ENCODE peak calls at places on chromosomes 2 and 18, in five cellular contexts. One of them, this sample, is unnamed.

GRCh38 chr2:10469955-10470568 is 21.9 kb upstream of the ODC1 start:
- DNase-seq in pancreas: peak
- DNase-seq in GM12878: no peak
- DNase-seq in effector memory CD4-positive, alpha-beta T cell: no peak
- DNase-seq in spleen: peak
- DNase-seq in this sample: peak

GRCh38 chr2:240946046-240946445 is 39.9 kb downstream of the CROCC2 start:
- DNase-seq in spleen: peak
- DNase-seq in GM12878: no peak
- DNase-seq in effector memory CD4-positive, alpha-beta T cell: no peak
- DNase-seq in pancreas: no peak
- DNase-seq in this sample: peak

GRCh38 chr2:55962910-55963309 is 39.3 kb upstream of the EFEMP1 start:
- DNase-seq in spleen: no peak
- DNase-seq in pancreas: no peak
- DNase-seq in GM12878: no peak
- DNase-seq in effector memory CD4-positive, alpha-beta T cell: no peak
- DNase-seq in this sample: no peak

GRCh38 chr2:176490061-176490861 is 221.0 kb downstream of the MTX2 start:
- DNase-seq in pancreas: peak
- DNase-seq in GM12878: no peak
- DNase-seq in spleen: no peak
- DNase-seq in effector memory CD4-positive, alpha-beta T cell: no peak
- DNase-seq in this sample: peak

GRCh38 chr18:4172491-4172890 is 282.6 kb downstream of the DLGAP1 start:
- DNase-seq in spleen: no peak
- DNase-seq in GM12878: no peak
- DNase-seq in pancreas: no peak
- DNase-seq in effector memory CD4-positive, alpha-beta T cell: no peak
- DNase-seq in this sample: no peak

GRCh38 chr2:85796549-85797262 is 42.9 kb downstream of the ATOH8 start:
- DNase-seq in pancreas: peak
- DNase-seq in spleen: peak
- DNase-seq in GM12878: no peak
- DNase-seq in effector memory CD4-positive, alpha-beta T cell: no peak
- DNase-seq in this sample: no peak

GRCh38 chr18:24494586-24494985 is 34.1 kb downstream of the HRH4 start:
- DNase-seq in effector memory CD4-positive, alpha-beta T cell: no peak
- DNase-seq in spleen: no peak
- DNase-seq in pancreas: no peak
- DNase-seq in GM12878: no peak
- DNase-seq in this sample: no peak

GRCh38 chr2:30702694-30703093 is 104.6 kb downstream of the CAPN13 start:
- DNase-seq in effector memory CD4-positive, alpha-beta T cell: no peak
- DNase-seq in pancreas: no peak
- DNase-seq in spleen: no peak
- DNase-seq in GM12878: no peak
- DNase-seq in this sample: no peak

GRCh38 chr2:166539340-166540162 is 45.5 kb upstream of the SCN7A start:
- DNase-seq in pancreas: no peak
- DNase-seq in GM12878: peak
- DNase-seq in effector memory CD4-positive, alpha-beta T cell: no peak
- DNase-seq in spleen: no peak
- DNase-seq in this sample: no peak

GRCh38 chr2:237732070-237732469 is 66.5 kb upstream of the RBM44 start:
- DNase-seq in spleen: no peak
- DNase-seq in pancreas: no peak
- DNase-seq in effector memory CD4-positive, alpha-beta T cell: no peak
- DNase-seq in GM12878: no peak
- DNase-seq in this sample: no peak

GRCh38 chr2:199216253-199216652 is 241.5 kb downstream of the SATB2 start:
- DNase-seq in spleen: no peak
- DNase-seq in effector memory CD4-positive, alpha-beta T cell: no peak
- DNase-seq in GM12878: no peak
- DNase-seq in pancreas: no peak
- DNase-seq in this sample: no peak

DNA sequence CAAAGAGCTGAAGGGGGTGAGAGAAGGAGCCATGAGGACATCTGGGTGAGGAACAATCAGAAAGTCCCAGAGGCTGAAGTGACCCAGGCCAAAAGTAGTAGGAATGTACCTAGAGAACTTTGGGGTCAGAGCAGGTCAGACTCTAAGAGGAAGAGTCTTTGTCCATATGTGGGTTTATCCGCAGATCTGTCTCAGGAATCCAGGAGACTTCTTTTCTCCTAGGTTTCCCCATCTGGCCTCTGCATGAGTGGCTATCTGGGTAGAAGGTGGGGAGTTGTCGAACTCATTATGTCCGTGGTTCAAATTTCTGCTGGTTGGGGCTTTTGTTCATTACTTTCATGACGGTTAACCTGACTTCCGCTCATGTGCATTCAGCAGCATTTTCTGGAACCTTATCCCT is 1.8 kb downstream of the LIPG start:
- DNase-seq in spleen: no peak
- DNase-seq in pancreas: no peak
- DNase-seq in effector memory CD4-positive, alpha-beta T cell: no peak
- DNase-seq in GM12878: no peak
- DNase-seq in this sample: no peak
- H3K4me3 ChIP-seq in spleen: no peak
- H3K4me3 ChIP-seq in pancreas: no peak
- H3K4me3 ChIP-seq in effector memory CD4-positive, alpha-beta T cell: no peak
- H3K4me3 ChIP-seq in GM12878: no peak
- H3K4me3 ChIP-seq in this sample: peak

GRCh38 chr2:54924121-54924520 is 126.1 kb downstream of the RTN4 start:
- DNase-seq in effector memory CD4-positive, alpha-beta T cell: no peak
- DNase-seq in GM12878: no peak
- DNase-seq in pancreas: no peak
- DNase-seq in spleen: no peak
- DNase-seq in this sample: no peak

GRCh38 chr2:54928719-54929118 is 121.5 kb downstream of the RTN4 start:
- DNase-seq in effector memory CD4-positive, alpha-beta T cell: no peak
- DNase-seq in spleen: no peak
- DNase-seq in GM12878: no peak
- DNase-seq in pancreas: no peak
- DNase-seq in this sample: no peak

GRCh38 chr2:54927751-54928615 is 122.3 kb downstream of the RTN4 start:
- DNase-seq in GM12878: no peak
- DNase-seq in effector memory CD4-positive, alpha-beta T cell: no peak
- DNase-seq in pancreas: no peak
- DNase-seq in spleen: no peak
- DNase-seq in this sample: no peak

GRCh38 chr2:54925022-54925421 is 125.2 kb downstream of the RTN4 start:
- DNase-seq in pancreas: no peak
- DNase-seq in GM12878: no peak
- DNase-seq in spleen: no peak
- DNase-seq in effector memory CD4-positive, alpha-beta T cell: no peak
- DNase-seq in this sample: no peak

GRCh38 chr2:54927085-54927750 is 123.0 kb downstream of the RTN4 start:
- DNase-seq in GM12878: no peak
- DNase-seq in pancreas: no peak
- DNase-seq in spleen: no peak
- DNase-seq in effector memory CD4-positive, alpha-beta T cell: no peak
- DNase-seq in this sample: no peak
- H3K4me3 ChIP-seq in GM12878: no peak
- H3K4me3 ChIP-seq in pancreas: no peak
- H3K4me3 ChIP-seq in spleen: no peak
- H3K4me3 ChIP-seq in effector memory CD4-positive, alpha-beta T cell: no peak
- H3K4me3 ChIP-seq in this sample: no peak

GRCh38 chr2:224027070-224027469 is 12.0 kb downstream of the SERPINE2 start:
- DNase-seq in spleen: no peak
- DNase-seq in GM12878: no peak
- DNase-seq in effector memory CD4-positive, alpha-beta T cell: no peak
- DNase-seq in pancreas: no peak
- DNase-seq in this sample: no peak

GRCh38 chr2:224027912-224028311 is 11.2 kb downstream of the SERPINE2 start:
- DNase-seq in spleen: no peak
- DNase-seq in effector memory CD4-positive, alpha-beta T cell: no peak
- DNase-seq in GM12878: no peak
- DNase-seq in pancreas: no peak
- DNase-seq in this sample: no peak

GRCh38 chr2:224024270-224024669 is 14.8 kb downstream of the SERPINE2 start:
- DNase-seq in GM12878: no peak
- DNase-seq in effector memory CD4-positive, alpha-beta T cell: no peak
- DNase-seq in pancreas: no peak
- DNase-seq in spleen: no peak
- DNase-seq in this sample: no peak

GRCh38 chr2:224023188-224023587 is 15.9 kb downstream of the SERPINE2 start:
- DNase-seq in pancreas: no peak
- DNase-seq in GM12878: no peak
- DNase-seq in effector memory CD4-positive, alpha-beta T cell: no peak
- DNase-seq in spleen: no peak
- DNase-seq in this sample: no peak

GRCh38 chr2:224025874-224026273 is 13.2 kb downstream of the SERPINE2 start:
- DNase-seq in spleen: no peak
- DNase-seq in GM12878: peak
- DNase-seq in pancreas: no peak
- DNase-seq in effector memory CD4-positive, alpha-beta T cell: peak
- DNase-seq in this sample: no peak
- H3K4me3 ChIP-seq in spleen: no peak
- H3K4me3 ChIP-seq in GM12878: no peak
- H3K4me3 ChIP-seq in pancreas: no peak
- H3K4me3 ChIP-seq in effector memory CD4-positive, alpha-beta T cell: no peak
- H3K4me3 ChIP-seq in this sample: no peak

DNA sequence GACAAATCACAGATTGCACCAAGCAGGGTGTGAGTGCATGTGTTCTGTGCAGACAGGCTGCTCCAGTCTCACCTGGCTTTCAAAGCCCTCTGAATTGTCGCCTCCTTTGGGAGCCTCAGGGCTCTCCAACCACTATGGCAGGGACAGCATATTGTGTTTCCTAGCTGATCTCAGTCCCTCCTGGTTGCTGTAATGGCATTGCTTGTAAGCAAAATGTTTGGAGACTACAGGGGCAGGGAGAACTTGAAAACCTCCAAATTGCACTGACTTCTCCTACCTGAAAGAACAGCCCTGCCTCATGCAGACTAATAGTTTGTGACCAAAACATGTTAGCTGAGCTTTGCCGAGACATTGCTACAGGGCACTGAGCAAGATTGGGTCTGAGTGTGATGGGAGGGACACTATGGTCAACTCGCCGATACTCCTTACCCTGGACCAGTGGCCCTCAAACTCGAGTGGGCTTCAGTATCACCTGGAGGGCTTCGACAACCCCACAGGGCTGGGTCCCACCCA is 96.9 kb downstream of the POLE4 start:
- DNase-seq in spleen: no peak
- DNase-seq in pancreas: no peak
- DNase-seq in effector memory CD4-positive, alpha-beta T cell: no peak
- DNase-seq in GM12878: no peak
- DNase-seq in this sample: no peak
- H3K4me3 ChIP-seq in spleen: no peak
- H3K4me3 ChIP-seq in pancreas: no peak
- H3K4me3 ChIP-seq in effector memory CD4-positive, alpha-beta T cell: no peak
- H3K4me3 ChIP-seq in GM12878: no peak
- H3K4me3 ChIP-seq in this sample: no peak

This sample was measured in left lung.